ENCODE peak calls at places on chromosome 18, in six cellular contexts. F, U, D, I, Y and R are unnamed samples.

GRCh38 chr18:58223717-58224424 is 179.8 kb downstream of the NEDD4L start:
- DNase-seq in F (peak; percentile 81), U (peak; percentile 65), D (peak; percentile 72), I (peak; percentile 74), Y (no peak), R (no peak)

GRCh38 chr18:10748641-10749040 is 222.8 kb downstream of the NAPG start:
- DNase-seq in F (peak; percentile 22), U (no peak), D (no peak), I (no peak), Y (no peak), R (no peak)

GRCh38 chr18:59460060-59460395 is 101.0 kb upstream of the LMAN1 start:
- DNase-seq in F (no peak), U (no peak), D (no peak), I (no peak), Y (no peak), R (no peak)

GRCh38 chr18:13381331-13381730 is 162.8 kb downstream of the LDLRAD4 start:
- DNase-seq in F (no peak), U (no peak), D (no peak), I (no peak), Y (no peak), R (no peak)

GRCh38 chr18:78506031-78506461 is 473.6 kb upstream of the SALL3 start:
- DNase-seq in F (no peak), U (no peak), D (no peak), I (no peak), Y (no peak), R (no peak)

GRCh38 chr18:13026583-13027270 is 35.6 kb downstream of the CEP192 start:
- DNase-seq in F (peak; percentile 56), U (no peak), D (no peak), I (no peak), Y (no peak), R (no peak)

GRCh38 chr18:52716926-52717325 is 376.9 kb downstream of the DCC start:
- DNase-seq in F (peak; percentile 53), U (peak; percentile 5), D (no peak), I (no peak), Y (no peak), R (no peak)

GRCh38 chr18:44130365-44130942 is 550.2 kb upstream of the SETBP1 start:
- DNase-seq in F (peak; percentile 53), U (peak; percentile 3), D (no peak), I (no peak), Y (no peak), R (no peak)

GRCh38 chr18:13566941-13567762 is 159.2 kb downstream of the FAM210A start:
- DNase-seq in F (peak; percentile 20), U (no peak), D (no peak), I (no peak), Y (no peak), R (no peak)

GRCh38 chr18:51151185-51151567 is 46.3 kb downstream of the MEX3C start:
- DNase-seq in F (no peak), U (no peak), D (no peak), I (no peak), Y (no peak), R (no peak)

GRCh38 chr18:31950620-31951019 is 7.7 kb upstream of the TRAPPC8 start:
- DNase-seq in F (no peak), U (no peak), D (no peak), I (no peak), Y (no peak), R (no peak)

GRCh38 chr18:43681661-43682060 is 404.4 kb upstream of the SYT4 start:
- DNase-seq in F (no peak), U (no peak), D (no peak), I (no peak), Y (no peak), R (no peak)

GRCh38 chr18:13611616-13612110 is 114.7 kb downstream of the FAM210A start:
- DNase-seq in F (peak; percentile 45), U (no peak), D (peak; percentile 48), I (no peak), Y (peak; percentile 50), R (no peak)

GRCh38 chr18:22828171-22828570 is 105.0 kb upstream of the RBBP8 start:
- DNase-seq in F (peak; percentile 75), U (no peak), D (no peak), I (no peak), Y (no peak), R (no peak)

GRCh38 chr18:37669991-37670534 is 104.5 kb upstream of the CELF4 start:
- DNase-seq in F (no peak), U (no peak), D (no peak), I (no peak), Y (no peak), R (no peak)

GRCh38 chr18:14748496-14748895 is 524 bp downstream of the ANKRD30B start:
- DNase-seq in F (no peak), U (no peak), D (no peak), I (no peak), Y (no peak), R (no peak)

GRCh38 chr18:36153203-36153602 is 23.5 kb downstream of the ELP2 start:
- DNase-seq in F (peak; percentile 84), U (no peak), D (no peak), I (no peak), Y (no peak), R (no peak)

GRCh38 chr18:74951165-74951760 is 257.7 kb downstream of the PTGR3 start:
- DNase-seq in F (peak; percentile 98), U (peak; percentile 9), D (no peak), I (no peak), Y (no peak), R (no peak)

GRCh38 chr18:79819064-79819725 is 21.5 kb downstream of the KCNG2 start:
- DNase-seq in F (no peak), U (no peak), D (peak; percentile 41), I (no peak), Y (no peak), R (no peak)

GRCh38 chr18:13256444-13257305 is 38.1 kb downstream of the LDLRAD4 start:
- DNase-seq in F (no peak), U (no peak), D (no peak), I (peak; percentile 47), Y (no peak), R (no peak)

GRCh38 chr18:36316246-36316645 is 18.7 kb downstream of the FHOD3 start:
- DNase-seq in F (no peak), U (no peak), D (no peak), I (no peak), Y (no peak), R (no peak)

GRCh38 chr18:72543362-72544055 is 633 bp downstream of the CBLN2 start:
- DNase-seq in F (no peak), U (no peak), D (no peak), I (no peak), Y (no peak), R (no peak)
- TF ChIP-seq CTCF in F (no peak), U (no peak), D (no peak), I (no peak), Y (no peak), R (no peak)

DNA sequence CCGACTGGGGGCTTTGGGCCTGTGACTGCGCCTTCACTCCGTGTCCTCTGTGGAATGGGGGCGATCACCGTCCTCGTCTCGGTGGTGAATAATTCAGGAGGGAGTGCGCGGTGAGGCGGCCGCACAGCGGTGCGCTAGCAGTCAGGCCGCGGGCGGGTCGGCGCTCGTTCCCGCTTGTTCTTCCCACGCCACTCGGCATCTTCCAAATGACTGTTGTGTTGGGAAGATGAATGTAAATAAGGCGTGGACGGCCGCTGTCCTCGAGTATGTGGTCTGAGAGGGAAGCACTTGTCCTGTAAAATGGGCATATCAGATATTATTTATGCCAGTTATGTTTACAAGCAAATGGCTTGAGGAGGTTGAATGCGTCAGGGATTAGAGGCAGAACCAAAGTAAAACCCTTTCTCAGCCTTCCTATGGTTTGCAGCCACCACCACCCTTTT is 607 bp upstream of the VPS4B start:
- DNase-seq in F (no peak), U (peak; percentile 3), D (no peak), I (no peak), Y (no peak), R (no peak)
- TF ChIP-seq CTCF in F (no peak), U (no peak), D (no peak), I (no peak), Y (no peak), R (peak; percentile 0)

GRCh38 chr18:63028380-63028779 is 291.2 kb downstream of the BCL2 start:
- DNase-seq in F (no peak), U (no peak), D (no peak), I (no peak), Y (no peak), R (no peak)

GRCh38 chr18:63022429-63023022 is 297.0 kb downstream of the BCL2 start:
- DNase-seq in F (no peak), U (no peak), D (no peak), I (no peak), Y (no peak), R (no peak)

DNA sequence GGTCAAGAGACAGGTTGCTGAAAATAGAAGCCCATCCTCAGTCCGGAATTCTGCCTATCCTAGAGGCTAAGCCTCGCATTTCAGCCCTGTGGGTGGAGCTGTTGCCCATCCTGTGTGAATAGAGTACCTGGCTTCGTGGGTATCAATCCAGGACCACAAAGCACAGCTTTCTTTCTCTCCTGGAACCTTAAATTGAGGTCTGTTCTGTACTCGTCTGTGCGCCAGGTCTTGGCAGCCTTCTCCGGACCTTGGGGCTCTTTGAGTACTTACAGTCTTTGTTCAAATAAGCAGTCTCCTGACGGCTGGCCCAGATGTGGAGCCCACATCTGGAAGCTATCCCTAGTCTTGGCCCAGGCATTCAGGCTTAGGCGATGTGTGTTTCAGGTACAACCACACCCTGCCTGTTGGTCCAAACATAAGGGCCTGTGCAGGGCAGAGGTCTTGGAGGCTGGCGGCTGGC is 294.3 kb downstream of the BCL2 start:
- DNase-seq in F (no peak), U (no peak), D (no peak), I (no peak), Y (peak; percentile 43), R (no peak)
- TF ChIP-seq CTCF in F (peak; percentile 35), U (no peak), D (peak; percentile 12), I (peak; percentile 34), Y (peak; percentile 29), R (peak; percentile 61)

GRCh38 chr18:48742304-48742703 is 203.5 kb downstream of the CTIF start:
- DNase-seq in F (no peak), U (no peak), D (no peak), I (no peak), Y (no peak), R (no peak)

GRCh38 chr18:48739266-48740067 is 200.6 kb downstream of the CTIF start:
- DNase-seq in F (no peak), U (no peak), D (no peak), I (no peak), Y (no peak), R (no peak)

GRCh38 chr18:48740068-48740440 is 201.2 kb downstream of the CTIF start:
- DNase-seq in F (no peak), U (no peak), D (no peak), I (no peak), Y (peak; percentile 48), R (no peak)

GRCh38 chr18:48741866-48742265 is 203.0 kb downstream of the CTIF start:
- DNase-seq in F (no peak), U (no peak), D (no peak), I (no peak), Y (no peak), R (no peak)

DNA sequence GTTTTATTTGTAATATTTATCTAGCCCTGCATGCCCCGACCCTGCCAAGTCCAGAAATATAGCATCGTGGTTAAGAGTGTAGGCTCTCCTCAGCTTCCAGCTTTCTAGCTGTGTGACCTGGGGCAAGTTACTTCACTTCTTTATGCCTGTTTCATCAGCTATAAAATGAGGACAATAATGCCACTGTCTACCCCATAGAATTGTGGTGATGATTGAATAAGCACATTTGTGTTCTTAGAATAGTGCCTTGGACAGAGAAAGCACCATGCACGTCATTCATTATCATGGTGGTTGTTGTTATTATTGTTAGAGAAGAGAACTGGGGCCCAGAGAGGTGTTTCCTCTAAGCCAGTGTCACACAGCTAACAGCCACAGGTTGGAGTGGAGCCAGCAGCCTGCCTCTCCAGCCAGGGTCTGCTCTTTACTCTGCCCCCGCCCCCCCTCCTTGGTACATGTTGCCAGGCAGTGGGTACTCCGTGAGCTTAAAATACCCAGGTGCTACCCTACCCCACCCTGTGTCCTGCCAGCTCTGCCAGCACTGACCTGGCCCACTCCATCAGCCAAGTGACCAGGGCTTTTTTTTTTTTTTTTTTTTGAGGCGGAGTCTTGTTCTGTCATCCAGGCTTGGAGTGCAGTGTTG is 202.1 kb downstream of the CTIF start:
- DNase-seq in F (no peak), U (no peak), D (no peak), I (no peak), Y (no peak), R (no peak)
- TF ChIP-seq CTCF in F (no peak), U (no peak), D (no peak), I (no peak), Y (no peak), R (no peak)